ENCODE peak calls at places on chromosomes 11 and 22, in four cellular contexts. One of them, this sample, is unnamed.

GRCh38 chr11:3203221-3204043 is 15.2 kb downstream of the MRGPRG start:
- DNase-seq in esophagus squamous epithelium: no peak
- DNase-seq in foreskin fibroblast: peak
- DNase-seq in CD4-positive, CD25-positive, alpha-beta regulatory T cell: no peak
- DNase-seq in this sample: no peak

GRCh38 chr11:2449548-2450320 is 4.9 kb downstream of the KCNQ1 start:
- DNase-seq in esophagus squamous epithelium: no peak
- DNase-seq in foreskin fibroblast: no peak
- DNase-seq in CD4-positive, CD25-positive, alpha-beta regulatory T cell: no peak
- DNase-seq in this sample: no peak

GRCh38 chr22:23550049-23550650 is 29.9 kb downstream of the IGLL1 start:
- DNase-seq in esophagus squamous epithelium: no peak
- DNase-seq in foreskin fibroblast: no peak
- DNase-seq in CD4-positive, CD25-positive, alpha-beta regulatory T cell: no peak
- DNase-seq in this sample: no peak

GRCh38 chr22:41799486-41800347 is 762 bp upstream of the CCDC134 start:
- DNase-seq in esophagus squamous epithelium: no peak
- DNase-seq in foreskin fibroblast: peak
- DNase-seq in CD4-positive, CD25-positive, alpha-beta regulatory T cell: no peak
- DNase-seq in this sample: no peak

GRCh38 chr22:19402642-19403191 is 28.8 kb downstream of the HIRA start:
- DNase-seq in esophagus squamous epithelium: no peak
- DNase-seq in foreskin fibroblast: no peak
- DNase-seq in CD4-positive, CD25-positive, alpha-beta regulatory T cell: no peak
- DNase-seq in this sample: no peak

GRCh38 chr11:32198053-32198452 is 107.2 kb downstream of the RCN1 start:
- DNase-seq in esophagus squamous epithelium: no peak
- DNase-seq in foreskin fibroblast: no peak
- DNase-seq in CD4-positive, CD25-positive, alpha-beta regulatory T cell: no peak
- DNase-seq in this sample: no peak

GRCh38 chr11:124115782-124116616 is 749 bp downstream of the VWA5A start:
- DNase-seq in esophagus squamous epithelium: no peak
- DNase-seq in foreskin fibroblast: no peak
- DNase-seq in CD4-positive, CD25-positive, alpha-beta regulatory T cell: no peak
- DNase-seq in this sample: no peak

GRCh38 chr22:29765905-29766631 is 739 bp downstream of the ZMAT5 start:
- DNase-seq in esophagus squamous epithelium: no peak
- DNase-seq in foreskin fibroblast: no peak
- DNase-seq in CD4-positive, CD25-positive, alpha-beta regulatory T cell: no peak
- DNase-seq in this sample: no peak

GRCh38 chr11:120331301-120331966 is 4.8 kb upstream of the ARHGEF12 start:
- DNase-seq in esophagus squamous epithelium: no peak
- DNase-seq in foreskin fibroblast: peak
- DNase-seq in CD4-positive, CD25-positive, alpha-beta regulatory T cell: no peak
- DNase-seq in this sample: no peak

GRCh38 chr11:73237471-73238290 is 19.6 kb downstream of the P2RY2 start:
- DNase-seq in esophagus squamous epithelium: no peak
- DNase-seq in foreskin fibroblast: peak
- DNase-seq in CD4-positive, CD25-positive, alpha-beta regulatory T cell: no peak
- DNase-seq in this sample: no peak

GRCh38 chr11:119804698-119805097 is 75.7 kb upstream of the NECTIN1 start:
- DNase-seq in esophagus squamous epithelium: no peak
- DNase-seq in foreskin fibroblast: no peak
- DNase-seq in CD4-positive, CD25-positive, alpha-beta regulatory T cell: no peak
- DNase-seq in this sample: no peak

GRCh38 chr11:128180446-128181089 is 406.8 kb downstream of the ETS1 start:
- DNase-seq in esophagus squamous epithelium: no peak
- DNase-seq in foreskin fibroblast: peak
- DNase-seq in CD4-positive, CD25-positive, alpha-beta regulatory T cell: no peak
- DNase-seq in this sample: no peak

GRCh38 chr11:66265531-66266377 is 2.7 kb upstream of the RAB1B start:
- DNase-seq in esophagus squamous epithelium: no peak
- DNase-seq in foreskin fibroblast: no peak
- DNase-seq in CD4-positive, CD25-positive, alpha-beta regulatory T cell: no peak
- DNase-seq in this sample: no peak

GRCh38 chr11:90341986-90342385 is 119.1 kb upstream of the CHORDC1 start:
- DNase-seq in esophagus squamous epithelium: no peak
- DNase-seq in foreskin fibroblast: no peak
- DNase-seq in CD4-positive, CD25-positive, alpha-beta regulatory T cell: no peak
- DNase-seq in this sample: no peak

GRCh38 chr11:8291421-8292350 is 28.0 kb upstream of the LMO1 start:
- DNase-seq in esophagus squamous epithelium: no peak
- DNase-seq in foreskin fibroblast: no peak
- DNase-seq in CD4-positive, CD25-positive, alpha-beta regulatory T cell: no peak
- DNase-seq in this sample: no peak

GRCh38 chr11:35619754-35620640 is 1.7 kb downstream of the FJX1 start:
- DNase-seq in esophagus squamous epithelium: no peak
- DNase-seq in foreskin fibroblast: peak
- DNase-seq in CD4-positive, CD25-positive, alpha-beta regulatory T cell: no peak
- DNase-seq in this sample: no peak

GRCh38 chr11:77147668-77148321 is 19.7 kb downstream of the MYO7A start:
- DNase-seq in esophagus squamous epithelium: no peak
- DNase-seq in foreskin fibroblast: no peak
- DNase-seq in CD4-positive, CD25-positive, alpha-beta regulatory T cell: peak
- DNase-seq in this sample: no peak

GRCh38 chr11:43408277-43408676 is 49.6 kb downstream of the TTC17 start:
- DNase-seq in esophagus squamous epithelium: no peak
- DNase-seq in foreskin fibroblast: no peak
- DNase-seq in CD4-positive, CD25-positive, alpha-beta regulatory T cell: no peak
- DNase-seq in this sample: no peak

GRCh38 chr11:28089378-28089777 is 18.6 kb downstream of the KIF18A start:
- DNase-seq in esophagus squamous epithelium: no peak
- DNase-seq in foreskin fibroblast: no peak
- DNase-seq in CD4-positive, CD25-positive, alpha-beta regulatory T cell: no peak
- DNase-seq in this sample: no peak

GRCh38 chr11:69896250-69896649 is 77.0 kb upstream of the FGF3 start:
- DNase-seq in esophagus squamous epithelium: no peak
- DNase-seq in foreskin fibroblast: no peak
- DNase-seq in CD4-positive, CD25-positive, alpha-beta regulatory T cell: no peak
- DNase-seq in this sample: no peak

GRCh38 chr11:77345621-77346020 is 44.1 kb upstream of the GDPD4 start:
- DNase-seq in esophagus squamous epithelium: no peak
- DNase-seq in foreskin fibroblast: peak
- DNase-seq in CD4-positive, CD25-positive, alpha-beta regulatory T cell: no peak
- DNase-seq in this sample: no peak

GRCh38 chr22:37267128-37267587 is 15.2 kb upstream of the CYTH4 start:
- DNase-seq in esophagus squamous epithelium: no peak
- DNase-seq in foreskin fibroblast: no peak
- DNase-seq in CD4-positive, CD25-positive, alpha-beta regulatory T cell: peak
- DNase-seq in this sample: no peak

DNA sequence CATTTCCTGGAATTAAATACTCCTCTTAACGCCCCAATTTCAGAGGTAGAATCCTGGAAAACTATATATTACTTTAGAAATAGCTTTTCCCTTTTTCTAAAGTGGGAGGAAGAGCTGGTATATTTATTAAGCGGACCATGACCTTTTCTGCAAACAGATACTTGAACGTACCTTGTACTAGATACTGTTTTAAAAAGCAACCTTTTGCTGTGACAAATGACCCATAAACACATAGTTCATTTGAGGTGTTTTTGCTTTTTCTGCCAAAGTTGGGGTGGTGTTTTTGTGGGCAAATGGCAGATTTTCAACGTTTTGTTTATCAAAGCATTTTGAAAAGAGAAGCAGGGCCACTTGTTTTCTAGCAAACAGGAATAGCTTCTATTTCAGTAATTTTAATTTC is 2.2 kb downstream of the FBXO7 start:
- DNase-seq in esophagus squamous epithelium: no peak
- DNase-seq in foreskin fibroblast: no peak
- DNase-seq in CD4-positive, CD25-positive, alpha-beta regulatory T cell: no peak
- DNase-seq in this sample: no peak
- H3K4me3 ChIP-seq in esophagus squamous epithelium: no peak
- H3K4me3 ChIP-seq in foreskin fibroblast: peak
- H3K4me3 ChIP-seq in CD4-positive, CD25-positive, alpha-beta regulatory T cell: peak
- H3K4me3 ChIP-seq in this sample: peak

GRCh38 chr22:45413013-45413367 is 409 bp downstream of the SMC1B start:
- DNase-seq in esophagus squamous epithelium: no peak
- DNase-seq in foreskin fibroblast: no peak
- DNase-seq in CD4-positive, CD25-positive, alpha-beta regulatory T cell: no peak
- DNase-seq in this sample: no peak
- H3K4me3 ChIP-seq in esophagus squamous epithelium: peak
- H3K4me3 ChIP-seq in foreskin fibroblast: peak
- H3K4me3 ChIP-seq in CD4-positive, CD25-positive, alpha-beta regulatory T cell: no peak
- H3K4me3 ChIP-seq in this sample: peak

GRCh38 chr22:17772963-17773605 is 1.2 kb downstream of the BID start:
- DNase-seq in esophagus squamous epithelium: no peak
- DNase-seq in foreskin fibroblast: peak
- DNase-seq in CD4-positive, CD25-positive, alpha-beta regulatory T cell: no peak
- DNase-seq in this sample: no peak

GRCh38 chr22:17774206-17774927 is at the start of gene BID:
- DNase-seq in esophagus squamous epithelium: no peak
- DNase-seq in foreskin fibroblast: no peak
- DNase-seq in CD4-positive, CD25-positive, alpha-beta regulatory T cell: peak
- DNase-seq in this sample: no peak

GRCh38 chr22:17775781-17776470 is 1.7 kb upstream of the BID start:
- DNase-seq in esophagus squamous epithelium: no peak
- DNase-seq in foreskin fibroblast: no peak
- DNase-seq in CD4-positive, CD25-positive, alpha-beta regulatory T cell: peak
- DNase-seq in this sample: no peak

GRCh38 chr22:17773606-17774205 is 563 bp downstream of the BID start:
- DNase-seq in esophagus squamous epithelium: no peak
- DNase-seq in foreskin fibroblast: no peak
- DNase-seq in CD4-positive, CD25-positive, alpha-beta regulatory T cell: peak
- DNase-seq in this sample: no peak

GRCh38 chr22:17774928-17775675 is 833 bp upstream of the BID start:
- DNase-seq in esophagus squamous epithelium: no peak
- DNase-seq in foreskin fibroblast: no peak
- DNase-seq in CD4-positive, CD25-positive, alpha-beta regulatory T cell: no peak
- DNase-seq in this sample: no peak
- H3K4me3 ChIP-seq in esophagus squamous epithelium: no peak
- H3K4me3 ChIP-seq in foreskin fibroblast: peak
- H3K4me3 ChIP-seq in CD4-positive, CD25-positive, alpha-beta regulatory T cell: peak
- H3K4me3 ChIP-seq in this sample: peak

GRCh38 chr11:129374081-129374992 is 1.3 kb upstream of the BARX2 start:
- DNase-seq in esophagus squamous epithelium: no peak
- DNase-seq in foreskin fibroblast: no peak
- DNase-seq in CD4-positive, CD25-positive, alpha-beta regulatory T cell: no peak
- DNase-seq in this sample: no peak

GRCh38 chr11:129373489-129373953 is 2.1 kb upstream of the BARX2 start:
- DNase-seq in esophagus squamous epithelium: no peak
- DNase-seq in foreskin fibroblast: no peak
- DNase-seq in CD4-positive, CD25-positive, alpha-beta regulatory T cell: no peak
- DNase-seq in this sample: no peak

GRCh38 chr11:129376658-129377341 is 1.2 kb downstream of the BARX2 start:
- DNase-seq in esophagus squamous epithelium: no peak
- DNase-seq in foreskin fibroblast: no peak
- DNase-seq in CD4-positive, CD25-positive, alpha-beta regulatory T cell: no peak
- DNase-seq in this sample: no peak

GRCh38 chr11:129375731-129376657 is at the start of gene BARX2:
- DNase-seq in esophagus squamous epithelium: no peak
- DNase-seq in foreskin fibroblast: peak
- DNase-seq in CD4-positive, CD25-positive, alpha-beta regulatory T cell: no peak
- DNase-seq in this sample: no peak

GRCh38 chr11:129374993-129375721 is 491 bp upstream of the BARX2 start:
- DNase-seq in esophagus squamous epithelium: no peak
- DNase-seq in foreskin fibroblast: no peak
- DNase-seq in CD4-positive, CD25-positive, alpha-beta regulatory T cell: no peak
- DNase-seq in this sample: no peak
- H3K4me3 ChIP-seq in esophagus squamous epithelium: peak
- H3K4me3 ChIP-seq in foreskin fibroblast: no peak
- H3K4me3 ChIP-seq in CD4-positive, CD25-positive, alpha-beta regulatory T cell: no peak
- H3K4me3 ChIP-seq in this sample: peak